ENCODE peak calls at places on chromosomes 1 and 21, in six cellular contexts. S is GM23248, G is neural progenitor cell, E is hepatocyte, I is PC-3, X is MM.1S. D is an unnamed sample. For H3K9me3, the result is how much of the 10 kb centered on the place peaks cover.

GRCh38 chr21:41601573-41602371 is 93.8 kb upstream of the TMPRSS2 start:
- DNase-seq in G (no peak), E (peak), S (peak), I (peak), X (no peak), D (no peak)

GRCh38 chr1:206030714-206031113 is 7.0 kb upstream of the CTSE start:
- DNase-seq in I (peak), E (peak), G (peak), X (peak), S (peak), D (peak)

GRCh38 chr1:243598433-243598832 is 251.6 kb downstream of the AKT3 start:
- DNase-seq in E (no peak), X (no peak), I (peak), S (peak), G (no peak), D (no peak)

GRCh38 chr1:26761217-26761616 is 26.5 kb upstream of the PIGV start:
- DNase-seq in E (no peak), I (peak), G (no peak), S (no peak), X (no peak), D (no peak)

GRCh38 chr1:52306227-52307006 is 59.6 kb downstream of the CC2D1B start:
- DNase-seq in G (no peak), I (no peak), S (no peak), X (no peak), E (peak), D (peak)

GRCh38 chr1:214808845-214809460 is 206.0 kb downstream of the CENPF start:
- DNase-seq in E (no peak), S (peak), I (peak), G (peak), X (no peak), D (no peak)

GRCh38 chr21:37564924-37565529 is 198.5 kb downstream of the DYRK1A start:
- DNase-seq in S (peak), X (no peak), I (peak), E (peak), G (peak), D (no peak)

GRCh38 chr1:26419494-26419893 is 8.9 kb downstream of the LIN28A start:
- DNase-seq in S (no peak), G (no peak), I (no peak), E (no peak), X (no peak), D (no peak)

GRCh38 chr1:33713058-33713877 is 150.6 kb upstream of the HMGB4 start:
- DNase-seq in S (no peak), E (no peak), G (no peak), I (no peak), X (no peak), D (no peak)

GRCh38 chr1:235011064-235011598 is 117.5 kb downstream of the TOMM20 start:
- DNase-seq in I (no peak), X (no peak), S (no peak), E (no peak), G (no peak), D (peak)

GRCh38 chr1:230307213-230307612 is 118.9 kb downstream of the PGBD5 start:
- DNase-seq in X (no peak), S (no peak), I (peak), G (no peak), E (no peak), D (no peak)

GRCh38 chr1:19643113-19643512 is 998 bp upstream of the NBL1 start:
- DNase-seq in I (peak), S (peak), E (peak), G (no peak), X (no peak), D (no peak)

GRCh38 chr1:204296431-204296988 is 63.2 kb downstream of the PLEKHA6 start:
- DNase-seq in S (peak), G (peak), E (no peak), I (peak), X (no peak), D (no peak)

GRCh38 chr21:42495027-42495426 is 997 bp downstream of the RSPH1 start:
- DNase-seq in S (no peak), E (no peak), I (no peak), G (no peak), X (no peak), D (no peak)

GRCh38 chr21:15462092-15462491 is 267.7 kb upstream of the USP25 start:
- DNase-seq in E (no peak), I (no peak), G (no peak), S (no peak), X (no peak), D (no peak)

GRCh38 chr21:37508341-37508740 is 141.8 kb downstream of the DYRK1A start:
- DNase-seq in S (no peak), I (no peak), X (no peak), G (no peak), E (no peak), D (no peak)

GRCh38 chr1:67675800-67676199 is 9.2 kb upstream of the GADD45A start:
- DNase-seq in G (no peak), I (no peak), S (peak), X (peak), E (no peak), D (peak)

GRCh38 chr1:206419250-206419649 is 51.0 kb upstream of the IKBKE start:
- DNase-seq in S (peak), I (peak), E (peak), G (no peak), X (no peak), D (no peak)

GRCh38 chr1:50023292-50024159 is at the start of gene AGBL4:
- DNase-seq in X (no peak), E (no peak), I (peak), G (no peak), S (peak), D (no peak)

GRCh38 chr1:27992271-27992670 is 32.5 kb downstream of the XKR8 start:
- DNase-seq in X (no peak), S (no peak), E (no peak), G (no peak), I (no peak), D (peak)

GRCh38 chr1:221072214-221072613 is 193.0 kb downstream of the HLX start:
- DNase-seq in X (no peak), G (no peak), I (no peak), E (no peak), S (no peak), D (no peak)

GRCh38 chr21:17105972-17106371 is 406.9 kb upstream of the CXADR start:
- DNase-seq in X (no peak), G (no peak), I (no peak), S (peak), E (no peak), D (no peak)

GRCh38 chr1:213369465-213369864 is 318.4 kb downstream of the RPS6KC1 start:
- DNase-seq in X (no peak), S (no peak), G (no peak), E (no peak), I (no peak), D (no peak)
- TF ChIP-seq EZH2phosphoT487 in X (no peak), S (no peak), G (no peak), E (no peak), I (no peak), D (no peak)

GRCh38 chr1:119338004-119338403 is 30.6 kb upstream of the HAO2 start:
- DNase-seq in G (no peak), E (no peak), X (no peak), I (no peak), S (no peak), D (no peak)

GRCh38 chr1:119336738-119337315 is 31.8 kb upstream of the HAO2 start:
- DNase-seq in I (no peak), X (no peak), S (no peak), E (no peak), G (no peak), D (no peak)

GRCh38 chr1:119341372-119341947 is 27.1 kb upstream of the HAO2 start:
- DNase-seq in E (peak), I (no peak), S (no peak), X (no peak), G (no peak), D (no peak)

GRCh38 chr1:119338757-119339156 is 29.8 kb upstream of the HAO2 start:
- DNase-seq in E (no peak), I (no peak), S (no peak), X (no peak), G (no peak), D (no peak)

GRCh38 chr1:119340861-119341261 is 27.7 kb upstream of the HAO2 start:
- DNase-seq in S (no peak), E (no peak), I (no peak), X (no peak), G (no peak), D (no peak)
- H3K27ac ChIP-seq in S (no peak), E (peak), I (no peak), X (no peak), G (no peak), D (no peak)

GRCh38 chr1:238982736-238983135 is 403.6 kb upstream of the CHRM3 start:
- DNase-seq in X (no peak), G (no peak), S (no peak), E (no peak), I (no peak), D (no peak)
- H3K9me3 ChIP-seq in X (under half), G (under half), S (under half), E (under half), I (under half), D (under half)

GRCh38 chr1:116375884-116376733 is 3.1 kb downstream of the ATP1A1 start:
- DNase-seq in S (peak), G (peak), E (peak), I (peak), X (no peak), D (peak)
- TF ChIP-seq EZH2phosphoT487 in S (no peak), G (no peak), E (no peak), I (no peak), X (no peak), D (no peak)

DNA sequence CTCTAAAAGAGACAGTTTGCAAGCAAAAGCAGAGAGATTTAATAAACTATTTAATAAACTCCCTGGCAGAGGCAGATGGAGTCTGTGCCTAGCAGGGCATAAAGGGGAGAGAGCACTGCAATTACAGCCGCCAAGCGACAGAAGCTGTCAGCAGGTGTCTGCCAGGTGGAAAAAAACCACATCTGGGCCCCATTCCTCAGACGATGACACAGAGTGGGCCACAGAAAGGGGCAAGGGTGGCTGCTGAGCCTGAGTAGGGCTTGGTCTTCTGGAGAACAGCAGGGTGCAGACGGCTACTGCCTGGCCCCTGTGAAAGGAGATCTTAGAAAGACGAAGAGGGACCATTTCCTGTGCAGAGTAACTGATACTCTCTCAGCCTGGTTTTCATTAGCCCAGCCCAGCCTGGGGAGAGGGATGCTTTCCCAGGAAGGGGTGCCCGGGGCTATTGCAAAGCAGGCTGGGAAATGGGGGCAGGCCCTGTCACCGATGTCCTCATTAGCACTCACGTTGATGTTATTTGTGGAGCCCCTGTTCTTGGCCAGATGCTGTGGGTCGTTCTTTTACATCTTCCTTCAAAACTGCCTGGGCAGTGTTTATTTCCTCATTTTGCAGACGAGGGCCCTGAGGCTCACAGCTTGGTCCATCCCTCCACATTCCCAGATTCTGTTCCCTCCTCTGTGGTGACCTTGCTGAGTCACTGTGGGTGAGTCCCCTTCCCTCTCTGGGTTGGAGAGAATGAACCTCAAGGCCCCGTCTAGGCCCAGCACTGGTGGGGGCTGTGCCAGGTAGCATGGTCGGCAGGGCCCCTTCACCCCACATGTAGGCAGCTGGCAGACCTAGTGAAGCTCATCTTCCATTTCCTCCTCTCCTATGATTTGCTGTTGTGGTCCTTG is 472.7 kb downstream of the PTPRU start:
- DNase-seq in I (peak), X (no peak), S (peak), G (peak), E (peak), D (peak)
- H3K27ac ChIP-seq in I (peak), X (no peak), S (peak), G (peak), E (peak), D (no peak)

GRCh38 chr1:185581020-185581419 is 153.2 kb upstream of the HMCN1 start:
- DNase-seq in E (no peak), X (no peak), S (no peak), G (no peak), I (no peak), D (no peak)

GRCh38 chr1:185574139-185574835 is 159.9 kb upstream of the HMCN1 start:
- DNase-seq in S (peak), I (no peak), X (no peak), E (no peak), G (no peak), D (no peak)

GRCh38 chr1:185581961-185582725 is 152.0 kb upstream of the HMCN1 start:
- DNase-seq in S (peak), G (no peak), I (peak), E (no peak), X (no peak), D (no peak)

GRCh38 chr1:185578293-185578692 is 155.9 kb upstream of the HMCN1 start:
- DNase-seq in S (no peak), E (no peak), X (no peak), I (no peak), G (no peak), D (peak)
- H3K9me3 ChIP-seq in S (under half), E (under half), X (under half), I (under half), G (under half), D (under half)

GRCh38 chr1:2330511-2331199 is 60.7 kb downstream of the MORN1 start:
- DNase-seq in I (no peak), S (peak), X (no peak), G (no peak), E (peak), D (no peak)
- TF ChIP-seq EZH2phosphoT487 in I (no peak), S (no peak), X (no peak), G (no peak), E (no peak), D (no peak)

GRCh38 chr1:180521474-180522203 is 19.3 kb upstream of the ACBD6 start:
- DNase-seq in S (peak), I (peak), X (no peak), E (peak), G (no peak), D (no peak)
- H3K27ac ChIP-seq in S (no peak), I (no peak), X (no peak), E (peak), G (no peak), D (no peak)

GRCh38 chr1:152759453-152760173 is 1.8 kb downstream of the KPRP start:
- DNase-seq in E (no peak), G (no peak), X (no peak), S (no peak), I (no peak), D (no peak)
- H3K9me3 ChIP-seq in E (under half), G (under half), X (under half), S (under half), I (under half), D (under half)

DNA sequence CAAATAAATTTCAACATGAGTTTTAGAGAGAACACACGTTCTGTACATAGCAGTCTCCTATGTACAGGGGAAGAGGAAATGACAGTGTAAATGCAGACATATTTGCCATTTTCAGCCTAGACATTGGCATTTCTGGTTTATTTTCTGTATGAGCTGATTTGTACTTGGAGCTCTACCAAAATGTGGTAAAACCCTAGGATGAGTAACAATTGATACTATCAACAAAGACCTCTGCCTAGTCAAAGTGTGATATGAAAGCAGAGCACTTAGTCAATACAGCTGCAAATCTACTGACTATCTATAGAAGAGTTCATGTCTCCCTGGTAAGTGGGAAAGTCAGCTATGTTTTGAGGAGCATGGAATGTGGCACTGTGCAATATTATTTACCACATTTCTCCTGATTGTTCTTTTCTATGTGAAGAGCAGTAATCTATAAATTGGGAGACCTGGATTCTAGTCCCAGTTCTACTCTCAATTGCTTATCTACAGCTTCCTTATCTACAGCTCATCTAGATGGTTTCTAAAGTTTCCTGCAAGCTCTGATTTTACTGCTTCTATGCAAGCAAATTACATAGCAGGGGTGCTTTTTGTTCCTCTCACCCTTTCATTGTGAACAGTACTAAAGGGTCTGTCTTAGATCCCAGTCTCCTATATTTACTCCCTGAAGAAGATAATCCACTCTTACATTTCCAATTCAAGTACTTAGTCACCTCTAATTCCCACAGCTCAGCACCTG is 334.2 kb downstream of the NTNG1 start:
- DNase-seq in G (peak), X (no peak), S (peak), E (no peak), I (peak), D (no peak)
- TF ChIP-seq EZH2phosphoT487 in G (no peak), X (no peak), S (no peak), E (no peak), I (no peak), D (no peak)